ENCODE peak calls at places on chromosomes 7 and 10, in six cellular contexts. A is H9, Y is KG1, S is adrenal gland, K is AG09309, X is glutamatergic neuron. D is an unnamed sample.

GRCh38 chr10:73798927-73799563 is 12.4 kb downstream of the NDST2 start:
- DNase-seq in A (no peak), Y (no peak), K (no peak), S (no peak), X (no peak), D (no peak)

GRCh38 chr10:58846856-58847255 is 329.6 kb upstream of the PHYHIPL start:
- DNase-seq in A (no peak), Y (no peak), S (no peak), K (no peak), X (no peak), D (no peak)

GRCh38 chr7:116708861-116709260 is 36.9 kb downstream of the MET start:
- DNase-seq in Y (no peak), K (no peak), S (no peak), X (no peak), A (no peak), D (no peak)

GRCh38 chr7:155921804-155922506 is 109.7 kb upstream of the SHH start:
- DNase-seq in A (peak), K (no peak), X (no peak), S (no peak), Y (no peak), D (no peak)

GRCh38 chr7:127889677-127890076 is 141.6 kb downstream of the LRRC4 start:
- DNase-seq in S (no peak), Y (no peak), X (no peak), K (no peak), A (no peak), D (no peak)

GRCh38 chr10:97850446-97850845 is 803 bp downstream of the GOLGA7B start:
- DNase-seq in K (no peak), X (no peak), A (no peak), Y (no peak), S (no peak), D (no peak)

GRCh38 chr10:3747984-3748383 is 37.0 kb downstream of the KLF6 start:
- DNase-seq in Y (no peak), X (no peak), A (no peak), K (no peak), S (no peak), D (no peak)

GRCh38 chr10:93790454-93790853 is 32.7 kb downstream of the LGI1 start:
- DNase-seq in K (no peak), Y (no peak), X (no peak), S (no peak), A (no peak), D (peak)

GRCh38 chr7:30660331-30661255 is 21.7 kb downstream of the CRHR2 start:
- DNase-seq in S (no peak), X (no peak), A (no peak), K (no peak), Y (no peak), D (no peak)

GRCh38 chr7:71308105-71308504 is 176.2 kb downstream of the GALNT17 start:
- DNase-seq in A (no peak), Y (no peak), S (peak), X (no peak), K (no peak), D (no peak)

GRCh38 chr10:129383651-129384050 is 83.4 kb upstream of the MGMT start:
- DNase-seq in S (no peak), Y (no peak), K (no peak), A (no peak), X (no peak), D (no peak)

GRCh38 chr7:2734084-2734601 is 46.1 kb downstream of the AMZ1 start:
- DNase-seq in K (no peak), S (no peak), A (peak), Y (no peak), X (no peak), D (no peak)

GRCh38 chr10:28708921-28709461 is 31.7 kb downstream of the BAMBI start:
- DNase-seq in A (no peak), Y (no peak), K (no peak), X (no peak), S (no peak), D (no peak)

GRCh38 chr7:909358-910329 is 33.3 kb downstream of the GET4 start:
- DNase-seq in X (no peak), K (no peak), S (peak), Y (no peak), A (no peak), D (no peak)